ENCODE peak calls at places on chromosomes 5 and 9, in four cellular contexts. R is WTC11, C is K562, V is GM12878. K is an unnamed sample.

GRCh38 chr9:96858018-96858573 is 3.8 kb upstream of the ZNF782 start:
- DNase-seq in R (no peak), C (peak), V (no peak), K (no peak)

GRCh38 chr5:177005619-177006264 is 837 bp downstream of the UIMC1 start:
- DNase-seq in R (peak), C (peak), V (no peak), K (peak)

GRCh38 chr9:75683591-75683990 is 206.9 kb upstream of the PCSK5 start:
- DNase-seq in R (no peak), C (no peak), V (no peak), K (no peak)

GRCh38 chr5:101866473-101866872 is 429.6 kb downstream of the SLCO4C1 start:
- DNase-seq in R (no peak), C (no peak), V (no peak), K (no peak)

GRCh38 chr9:38318755-38319495 is 73.6 kb upstream of the ALDH1B1 start:
- DNase-seq in R (no peak), C (no peak), V (peak), K (peak)

GRCh38 chr5:75167345-75167744 is 69.3 kb downstream of the ANKRD31 start:
- DNase-seq in R (no peak), C (peak), V (no peak), K (peak)

GRCh38 chr9:18636781-18637180 is 162.8 kb downstream of the ADAMTSL1 start:
- DNase-seq in R (no peak), C (no peak), V (no peak), K (no peak)

GRCh38 chr5:76082790-76083554 is at the start of gene SV2C:
- DNase-seq in R (peak), C (no peak), V (no peak), K (peak)

GRCh38 chr5:142189813-142190212 is 81.2 kb downstream of the NDFIP1 start:
- DNase-seq in R (no peak), C (no peak), V (no peak), K (no peak)

GRCh38 chr9:84404095-84404686 is 63.6 kb upstream of the SLC28A3 start:
- DNase-seq in R (peak), C (peak), V (no peak), K (peak)

GRCh38 chr9:86098793-86099694 is at the start of gene GOLM1:
- DNase-seq in R (peak), C (peak), V (no peak), K (peak)

GRCh38 chr9:78029601-78030552 is 1.7 kb downstream of the GNAQ start:
- DNase-seq in R (no peak), C (no peak), V (no peak), K (no peak)

GRCh38 chr9:8659121-8659520 is 859.5 kb upstream of the DMAC1 start:
- DNase-seq in R (no peak), C (no peak), V (no peak), K (no peak)

GRCh38 chr5:68646142-68646541 is 430.6 kb downstream of the PIK3R1 start:
- DNase-seq in R (no peak), C (no peak), V (no peak), K (no peak)

GRCh38 chr5:50853151-50853550 is 186.7 kb downstream of the PARP8 start:
- DNase-seq in R (no peak), C (no peak), V (peak), K (no peak)

GRCh38 chr5:159209438-159210305 is at the start of gene RNF145:
- DNase-seq in R (peak), C (peak), V (peak), K (peak)

GRCh38 chr5:176679365-176680225 is 32.3 kb downstream of the TSPAN17 start:
- DNase-seq in R (no peak), C (no peak), V (no peak), K (no peak)

GRCh38 chr9:3887121-3887797 is 361.5 kb upstream of the RFX3 start:
- DNase-seq in R (no peak), C (no peak), V (no peak), K (no peak)

GRCh38 chr9:87873607-87874319 is 8.9 kb upstream of the SPATA31E1 start:
- DNase-seq in R (no peak), C (no peak), V (no peak), K (no peak)

GRCh38 chr5:98722188-98722587 is 51.3 kb upstream of the RGMB start:
- DNase-seq in R (no peak), C (no peak), V (no peak), K (no peak)

GRCh38 chr5:96868603-96869371 is 7.5 kb upstream of the ERAP2 start:
- DNase-seq in R (no peak), C (peak), V (no peak), K (peak)

GRCh38 chr5:74094096-74094778 is 468.2 kb downstream of the ARHGEF28 start:
- DNase-seq in R (no peak), C (no peak), V (no peak), K (peak)

GRCh38 chr9:101737165-101737704 is 1.2 kb downstream of the GRIN3A start:
- DNase-seq in R (no peak), C (no peak), V (no peak), K (no peak)

GRCh38 chr9:133614056-133614455 is 4.9 kb upstream of the FAM163B start:
- DNase-seq in R (no peak), C (no peak), V (no peak), K (no peak)

GRCh38 chr9:33136721-33137120 is 30.4 kb downstream of the B4GALT1 start:
- DNase-seq in R (no peak), C (no peak), V (no peak), K (no peak)

GRCh38 chr9:76756273-76756650 is 8.0 kb upstream of the PCA3 start:
- DNase-seq in R (peak), C (no peak), V (no peak), K (peak)

GRCh38 chr9:32590898-32591297 is 17.9 kb upstream of the NDUFB6 start:
- DNase-seq in R (no peak), C (no peak), V (no peak), K (no peak)

GRCh38 chr5:79785983-79786382 is 96.3 kb downstream of the CMYA5 start:
- DNase-seq in R (no peak), C (no peak), V (no peak), K (no peak)

GRCh38 chr9:90007516-90008430 is 403.0 kb downstream of the GADD45G start:
- DNase-seq in R (no peak), C (no peak), V (no peak), K (no peak)

GRCh38 chr5:119275146-119275872 is 80.5 kb upstream of the TNFAIP8 start:
- DNase-seq in R (no peak), C (no peak), V (no peak), K (no peak)

GRCh38 chr5:119275873-119276214 is 80.0 kb upstream of the TNFAIP8 start:
- DNase-seq in R (no peak), C (no peak), V (peak), K (no peak)

GRCh38 chr5:119273391-119273839 is 82.4 kb upstream of the TNFAIP8 start:
- DNase-seq in R (no peak), C (no peak), V (no peak), K (no peak)

GRCh38 chr5:119274767-119275130 is 81.1 kb upstream of the TNFAIP8 start:
- DNase-seq in R (no peak), C (no peak), V (no peak), K (no peak)

GRCh38 chr5:119274024-119274766 is 81.6 kb upstream of the TNFAIP8 start:
- DNase-seq in R (no peak), C (no peak), V (no peak), K (no peak)
- TF ChIP-seq USF1 in R (no peak), C (no peak), V (no peak), K (no peak)

GRCh38 chr5:170310187-170310586 is 12.6 kb upstream of the LCP2 start:
- DNase-seq in R (no peak), C (no peak), V (no peak), K (no peak)

GRCh38 chr5:170305016-170305645 is 7.6 kb upstream of the LCP2 start:
- DNase-seq in R (no peak), C (no peak), V (no peak), K (no peak)

GRCh38 chr5:170305646-170306025 is 8.1 kb upstream of the LCP2 start:
- DNase-seq in R (no peak), C (no peak), V (no peak), K (no peak)

GRCh38 chr5:170306381-170306790 is 8.8 kb upstream of the LCP2 start:
- DNase-seq in R (no peak), C (peak), V (no peak), K (no peak)

DNA sequence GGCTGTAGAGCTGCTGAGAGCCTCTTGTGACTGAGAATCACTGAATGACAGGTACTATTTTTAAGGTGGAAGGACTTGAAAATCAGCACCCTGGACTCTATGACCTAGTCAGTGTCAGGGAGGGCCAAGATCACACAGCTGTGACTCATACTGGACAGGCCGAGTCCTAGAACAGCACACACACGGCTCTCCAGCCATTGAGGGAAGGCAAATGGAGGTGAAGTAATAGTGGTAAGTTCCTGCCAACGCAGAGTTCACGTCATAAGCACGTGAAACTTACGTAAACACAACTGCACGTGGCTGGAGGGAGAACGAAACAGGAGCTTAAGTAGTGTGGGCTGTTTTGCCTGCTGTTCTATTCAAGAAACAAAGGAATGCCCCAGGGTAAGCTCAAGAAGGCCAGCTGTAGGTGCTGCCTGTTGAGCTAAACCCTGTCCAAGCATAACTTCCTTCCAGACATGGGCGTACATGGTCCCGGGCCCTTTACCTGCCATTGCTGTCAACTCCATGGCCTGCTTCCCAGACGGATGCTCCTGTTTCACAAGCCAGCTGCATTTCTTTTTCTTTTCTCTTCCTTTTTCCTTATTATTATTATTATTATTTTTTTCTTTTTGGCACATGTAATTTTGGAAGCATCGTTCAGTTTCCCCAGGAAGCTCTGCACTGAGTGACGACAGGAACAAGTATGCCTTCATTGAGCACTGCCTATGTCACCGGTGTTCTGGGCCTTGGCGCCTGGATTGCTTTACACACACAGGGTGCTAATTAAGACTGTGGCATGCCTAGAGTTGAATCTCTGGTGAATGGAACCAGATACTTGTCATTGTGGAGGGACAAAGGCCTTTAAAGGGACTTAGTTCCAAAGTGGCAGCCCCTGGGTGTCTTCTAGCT is 10.2 kb upstream of the LCP2 start:
- DNase-seq in R (no peak), C (peak), V (no peak), K (no peak)
- TF ChIP-seq USF1 in R (no peak), C (peak), V (no peak), K (no peak)

GRCh38 chr5:147968855-147969254 is 62.5 kb upstream of the C5orf46 start:
- DNase-seq in R (no peak), C (no peak), V (no peak), K (no peak)

GRCh38 chr5:147972441-147972840 is 66.1 kb upstream of the C5orf46 start:
- DNase-seq in R (no peak), C (no peak), V (no peak), K (no peak)

GRCh38 chr5:147971472-147971871 is 65.1 kb upstream of the C5orf46 start:
- DNase-seq in R (no peak), C (no peak), V (no peak), K (no peak)

DNA sequence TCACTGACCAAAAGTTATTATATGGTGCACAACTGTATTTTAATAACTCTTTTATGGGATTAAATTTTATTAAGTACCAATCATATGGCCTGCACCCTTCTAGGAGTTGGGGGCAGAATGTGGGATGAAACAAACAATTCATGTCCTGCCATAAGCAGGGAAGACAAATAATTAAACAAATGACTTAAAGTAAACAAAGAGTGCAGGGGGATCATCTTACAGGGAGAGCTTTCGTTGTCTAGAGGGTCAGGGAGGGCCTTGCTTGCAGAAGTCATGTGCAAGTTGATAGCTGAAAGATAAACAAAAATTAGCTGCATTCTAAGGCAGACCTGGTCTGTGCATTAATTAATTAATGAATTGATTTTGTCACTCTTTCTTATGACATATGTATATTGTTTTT is 66.7 kb upstream of the C5orf46 start:
- DNase-seq in R (no peak), C (no peak), V (no peak), K (no peak)
- TF ChIP-seq USF1 in R (no peak), C (no peak), V (no peak), K (no peak)

GRCh38 chr5:146205499-146206202 is 2.2 kb downstream of the RBM27 start:
- DNase-seq in R (no peak), C (no peak), V (no peak), K (no peak)
- TF ChIP-seq USF1 in R (no peak), C (no peak), V (no peak), K (no peak)

GRCh38 chr5:157252741-157253465 is 13.0 kb upstream of the CYFIP2 start:
- DNase-seq in R (no peak), C (no peak), V (peak), K (peak)
- TF ChIP-seq USF1 in R (no peak), C (no peak), V (peak), K (no peak)

GRCh38 chr5:1641560-1642166 is 117.9 kb upstream of the LPCAT1 start:
- DNase-seq in R (peak), C (peak), V (peak), K (peak)

GRCh38 chr5:1639757-1640156 is 116.0 kb upstream of the LPCAT1 start:
- DNase-seq in R (no peak), C (peak), V (no peak), K (no peak)

GRCh38 chr5:1641041-1641440 is 117.3 kb upstream of the LPCAT1 start:
- DNase-seq in R (no peak), C (no peak), V (no peak), K (no peak)

GRCh38 chr5:1638658-1639400 is 115.1 kb upstream of the LPCAT1 start:
- DNase-seq in R (no peak), C (no peak), V (no peak), K (no peak)

GRCh38 chr5:1640276-1640898 is 116.6 kb upstream of the LPCAT1 start:
- DNase-seq in R (no peak), C (no peak), V (no peak), K (no peak)
- TF ChIP-seq USF1 in R (no peak), C (no peak), V (no peak), K (no peak)

DNA sequence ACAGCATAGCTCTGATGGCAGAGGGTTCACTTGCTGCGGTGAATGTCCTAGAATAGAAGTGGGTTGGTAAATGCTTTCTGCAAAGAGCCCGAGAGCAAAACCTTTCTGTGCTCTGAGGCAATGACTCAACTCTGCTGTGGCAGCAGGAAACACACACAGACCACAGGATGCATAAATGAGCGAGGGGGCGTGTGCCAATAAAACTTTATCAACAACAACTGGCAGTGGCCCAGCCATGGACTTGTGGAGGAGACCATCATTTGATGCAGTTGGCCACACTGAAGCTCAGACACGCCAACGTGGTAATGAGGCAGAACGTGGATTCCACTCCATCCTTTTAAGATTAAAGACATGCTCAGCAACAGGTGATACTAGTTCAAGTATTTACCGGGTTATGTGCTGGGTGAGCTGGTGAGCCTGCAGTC is 6.8 kb downstream of the MRPL36 start:
- DNase-seq in R (no peak), C (no peak), V (peak), K (no peak)
- TF ChIP-seq USF1 in R (no peak), C (no peak), V (no peak), K (no peak)

GRCh38 chr9:72667181-72667580 is 145.8 kb downstream of the TMC1 start:
- DNase-seq in R (no peak), C (no peak), V (no peak), K (no peak)
- TF ChIP-seq USF1 in R (no peak), C (no peak), V (no peak), K (no peak)